ENCODE peak calls at places on chromosomes 12 and 14, in four cellular contexts. H is H1, K is IMR-90, G is mesendoderm. A is an unnamed sample.

GRCh38 chr12:6376079-6376941 is 947 bp upstream of the SCNN1A start:
- DNase-seq in H (peak), K (peak), G (peak), A (peak)

GRCh38 chr12:62484234-62484633 is 17.6 kb downstream of the MON2 start:
- DNase-seq in H (no peak), K (no peak), G (no peak), A (no peak)

GRCh38 chr14:29320261-29320660 is 553.7 kb downstream of the FOXG1 start:
- DNase-seq in H (no peak), K (peak), G (peak), A (no peak)

GRCh38 chr12:100823988-100824387 is 29.4 kb downstream of the ANO4 start:
- DNase-seq in H (no peak), K (peak), G (peak), A (no peak)

GRCh38 chr12:53577941-53578352 is 48.2 kb downstream of the ATF7 start:
- DNase-seq in H (no peak), K (no peak), G (no peak), A (no peak)

GRCh38 chr14:92553456-92553855 is 39.9 kb downstream of the RIN3 start:
- DNase-seq in H (no peak), K (peak), G (peak), A (no peak)

GRCh38 chr14:53006931-53007330 is 56.1 kb upstream of the FERMT2 start:
- DNase-seq in H (no peak), K (no peak), G (no peak), A (peak)

GRCh38 chr12:9347328-9348127 is 139.3 kb upstream of the PZP start:
- DNase-seq in H (no peak), K (peak), G (no peak), A (peak)

GRCh38 chr14:23411563-23412525 is 3.8 kb upstream of the MYH6 start:
- DNase-seq in H (no peak), K (no peak), G (no peak), A (no peak)

GRCh38 chr12:81863406-81863805 is 104.3 kb upstream of the PPFIA2 start:
- DNase-seq in H (no peak), K (no peak), G (peak), A (no peak)

GRCh38 chr12:92854344-92854743 is 74.8 kb downstream of the EEA1 start:
- DNase-seq in H (no peak), K (no peak), G (peak), A (no peak)

GRCh38 chr14:44035707-44036106 is 471.4 kb downstream of the FSCB start:
- DNase-seq in H (no peak), K (no peak), G (no peak), A (no peak)

GRCh38 chr14:55546212-55546874 is 33.7 kb upstream of the KTN1 start:
- DNase-seq in H (no peak), K (no peak), G (no peak), A (no peak)

GRCh38 chr14:45426685-45427282 is 173.8 kb upstream of the MIS18BP1 start:
- DNase-seq in H (no peak), K (peak), G (peak), A (peak)

GRCh38 chr14:75164809-75165208 is 11.6 kb downstream of the TMED10 start:
- DNase-seq in H (no peak), K (no peak), G (no peak), A (no peak)

GRCh38 chr12:80708535-80709328 is 1.3 kb downstream of the MYF6 start:
- DNase-seq in H (peak), K (no peak), G (peak), A (peak)

GRCh38 chr14:55610717-55611370 is 30.8 kb downstream of the KTN1 start:
- DNase-seq in H (peak), K (no peak), G (no peak), A (peak)

GRCh38 chr12:98656289-98657101 is 11.4 kb downstream of the APAF1 start:
- DNase-seq in H (no peak), K (no peak), G (no peak), A (no peak)

GRCh38 chr12:90015228-90015627 is 306.6 kb upstream of the ATP2B1 start:
- DNase-seq in H (no peak), K (peak), G (no peak), A (no peak)

GRCh38 chr14:24851837-24852236 is 198.1 kb downstream of the STXBP6 start:
- DNase-seq in H (no peak), K (peak), G (peak), A (no peak)

GRCh38 chr14:59707778-59708635 is 131.4 kb upstream of the CCDC175 start:
- DNase-seq in H (no peak), K (no peak), G (no peak), A (no peak)

GRCh38 chr12:96048392-96048969 is 13.1 kb upstream of the LTA4H start:
- DNase-seq in H (no peak), K (no peak), G (no peak), A (no peak)

GRCh38 chr12:123384994-123385376 is 1.1 kb downstream of the KMT5A start:
- DNase-seq in H (no peak), K (peak), G (peak), A (no peak)

GRCh38 chr14:38103542-38104225 is 104.0 kb upstream of the SSTR1 start:
- DNase-seq in H (no peak), K (no peak), G (no peak), A (no peak)

GRCh38 chr12:80293347-80293746 is 150.7 kb upstream of the PTPRQ start:
- DNase-seq in H (no peak), K (no peak), G (no peak), A (no peak)

GRCh38 chr12:11183009-11183408 is 3.7 kb downstream of the TAS2R42 start:
- DNase-seq in H (no peak), K (no peak), G (no peak), A (no peak)

GRCh38 chr12:115455268-115455681 is 771.3 kb upstream of the TBX3 start:
- DNase-seq in H (no peak), K (no peak), G (peak), A (no peak)

GRCh38 chr12:43238281-43238680 is 313.7 kb downstream of the ADAMTS20 start:
- DNase-seq in H (no peak), K (no peak), G (no peak), A (no peak)

GRCh38 chr12:32098112-32098511 is 8.5 kb upstream of the BICD1 start:
- DNase-seq in H (no peak), K (no peak), G (no peak), A (no peak)

GRCh38 chr12:94242871-94243270 is 94.5 kb downstream of the PLXNC1 start:
- DNase-seq in H (no peak), K (no peak), G (no peak), A (no peak)

GRCh38 chr12:94245984-94246383 is 97.6 kb downstream of the PLXNC1 start:
- DNase-seq in H (no peak), K (no peak), G (no peak), A (no peak)

GRCh38 chr12:94248582-94248981 is 100.2 kb downstream of the PLXNC1 start:
- DNase-seq in H (no peak), K (no peak), G (no peak), A (no peak)

GRCh38 chr12:94247256-94247655 is 98.9 kb downstream of the PLXNC1 start:
- DNase-seq in H (no peak), K (no peak), G (no peak), A (no peak)

DNA sequence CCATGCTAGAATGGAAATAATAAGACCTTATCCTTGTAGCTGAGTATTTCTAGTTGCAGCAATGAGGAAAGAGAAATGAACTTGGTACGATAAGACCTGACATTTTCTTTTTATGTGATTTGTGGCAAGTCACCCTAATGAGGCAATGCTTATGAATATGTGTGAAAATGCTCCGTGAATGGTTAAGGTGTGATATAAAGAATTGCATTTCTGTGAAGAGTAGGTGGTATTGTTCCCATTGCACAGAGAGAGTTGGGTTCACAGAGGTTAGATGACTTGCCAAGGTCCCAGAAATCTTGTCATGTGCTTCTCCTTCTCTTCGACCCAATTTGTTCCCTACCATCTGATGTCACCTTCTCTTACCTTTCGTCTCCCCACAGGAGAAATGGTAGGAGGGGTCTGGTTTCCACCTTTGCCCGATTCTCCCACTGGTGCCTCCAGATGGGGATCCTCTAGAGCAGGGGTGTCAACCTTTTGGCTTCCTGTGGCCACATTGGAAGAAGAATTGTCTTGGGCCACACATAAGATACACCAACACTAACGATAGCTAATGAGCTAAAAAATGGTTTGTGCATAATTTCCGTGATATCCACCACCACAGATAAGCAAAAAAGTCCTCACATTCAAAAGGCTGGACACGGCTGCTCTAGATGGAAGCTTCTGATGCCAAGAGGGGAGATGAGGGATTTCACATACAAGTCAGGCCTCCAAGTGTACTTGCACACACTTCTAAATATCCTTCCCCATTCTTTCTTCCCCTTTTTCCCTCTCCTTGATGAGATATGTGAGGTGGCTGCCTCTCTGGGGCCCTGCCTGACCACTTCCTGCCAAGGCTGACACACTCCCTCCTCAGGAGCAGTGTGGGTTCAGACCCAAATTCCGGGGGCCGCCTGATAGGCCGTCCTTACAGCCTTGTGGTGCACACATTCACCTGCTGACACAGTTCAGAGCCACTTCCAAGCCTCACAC is 96.1 kb downstream of the PLXNC1 start:
- DNase-seq in H (no peak), K (no peak), G (no peak), A (no peak)
- H3K56ac ChIP-seq in H (no peak), K (no peak), G (no peak), A (no peak)

GRCh38 chr12:76554411-76555225 is 5.0 kb downstream of the OSBPL8 start:
- DNase-seq in H (no peak), K (no peak), G (no peak), A (no peak)

GRCh38 chr12:76555797-76556196 is 3.8 kb downstream of the OSBPL8 start:
- DNase-seq in H (no peak), K (no peak), G (no peak), A (no peak)

GRCh38 chr12:76555226-76555767 is 4.3 kb downstream of the OSBPL8 start:
- DNase-seq in H (no peak), K (peak), G (no peak), A (no peak)

GRCh38 chr12:76558684-76559276 is 791 bp downstream of the OSBPL8 start:
- DNase-seq in H (no peak), K (peak), G (peak), A (peak)

GRCh38 chr12:76556373-76556772 is 3.2 kb downstream of the OSBPL8 start:
- DNase-seq in H (no peak), K (no peak), G (no peak), A (no peak)
- H3K56ac ChIP-seq in H (no peak), K (no peak), G (no peak), A (no peak)

GRCh38 chr14:94583557-94583956 is 2.3 kb downstream of the SERPINA5 start:
- DNase-seq in H (no peak), K (no peak), G (no peak), A (no peak)

GRCh38 chr14:94584591-94585280 is 3.5 kb downstream of the SERPINA5 start:
- DNase-seq in H (no peak), K (no peak), G (peak), A (no peak)

GRCh38 chr14:94582851-94583250 is 1.6 kb downstream of the SERPINA5 start:
- DNase-seq in H (no peak), K (no peak), G (no peak), A (no peak)

GRCh38 chr14:94588311-94588710 is 7.1 kb downstream of the SERPINA5 start:
- DNase-seq in H (no peak), K (no peak), G (no peak), A (no peak)

DNA sequence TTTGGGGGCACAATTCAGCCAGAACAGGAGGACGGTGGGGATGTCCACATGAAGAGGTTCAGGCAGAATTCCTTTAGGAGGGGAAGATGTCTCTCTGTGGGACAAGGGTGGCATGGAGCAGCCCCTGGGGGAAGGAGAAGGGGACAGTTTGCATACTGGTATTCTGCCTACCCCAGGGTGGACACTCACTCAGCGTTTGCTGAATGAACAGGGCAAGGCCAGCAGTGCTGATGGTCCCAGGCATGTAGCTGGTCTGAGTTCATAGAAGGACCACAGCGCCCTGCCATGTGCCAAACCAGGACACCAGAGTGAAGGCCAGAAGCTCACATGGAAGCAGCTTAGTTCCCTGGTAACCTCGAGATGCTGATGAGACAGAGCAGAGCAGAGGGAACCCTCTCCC is 5.4 kb downstream of the SERPINA5 start:
- DNase-seq in H (no peak), K (no peak), G (no peak), A (no peak)
- H3K56ac ChIP-seq in H (no peak), K (no peak), G (no peak), A (no peak)

GRCh38 chr12:111337371-111337770 is 31.5 kb downstream of the PHETA1 start:
- DNase-seq in H (no peak), K (no peak), G (no peak), A (no peak)
- H3K56ac ChIP-seq in H (no peak), K (no peak), G (no peak), A (no peak)

GRCh38 chr12:94815450-94815849 is 165.1 kb upstream of the TMCC3 start:
- DNase-seq in H (no peak), K (no peak), G (no peak), A (no peak)

GRCh38 chr12:94815958-94816357 is 165.6 kb upstream of the TMCC3 start:
- DNase-seq in H (peak), K (no peak), G (peak), A (peak)

GRCh38 chr12:94813314-94813713 is 163.0 kb upstream of the TMCC3 start:
- DNase-seq in H (no peak), K (no peak), G (no peak), A (no peak)

GRCh38 chr12:94818970-94819369 is 168.6 kb upstream of the TMCC3 start:
- DNase-seq in H (no peak), K (no peak), G (no peak), A (no peak)

DNA sequence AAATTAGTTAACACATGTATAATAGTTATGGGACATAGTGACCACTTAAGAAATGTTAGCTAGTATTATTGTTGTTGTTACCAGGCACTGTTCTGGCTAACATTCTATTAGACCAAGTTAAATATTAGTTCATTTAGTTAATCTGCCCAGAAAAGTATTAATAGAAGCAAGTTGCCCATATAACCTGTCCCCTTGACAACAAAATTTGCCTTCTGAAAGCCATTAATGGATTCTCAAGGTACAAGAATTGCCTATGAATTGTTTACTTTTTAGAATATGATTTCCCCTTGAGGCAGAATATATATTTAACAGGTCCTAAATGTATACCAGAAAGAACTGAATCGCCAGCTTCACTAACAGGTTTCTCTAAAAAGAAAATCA is 167.3 kb upstream of the TMCC3 start:
- DNase-seq in H (no peak), K (no peak), G (no peak), A (no peak)
- H3K56ac ChIP-seq in H (no peak), K (no peak), G (no peak), A (no peak)

GRCh38 chr12:88093573-88093972 is 48.3 kb downstream of the CEP290 start:
- DNase-seq in H (no peak), K (no peak), G (no peak), A (no peak)
- H3K56ac ChIP-seq in H (no peak), K (no peak), G (no peak), A (no peak)

GRCh38 chr14:106549064-106549463 is 1022.7 kb downstream of the TMEM121 start:
- DNase-seq in H (no peak), K (no peak), G (no peak), A (no peak)
- H3K56ac ChIP-seq in H (no peak), K (no peak), G (no peak), A (no peak)

GRCh38 chr14:96761066-96761465 is 36.1 kb upstream of the VRK1 start:
- DNase-seq in H (no peak), K (no peak), G (no peak), A (no peak)

GRCh38 chr14:96762650-96763049 is 34.5 kb upstream of the VRK1 start:
- DNase-seq in H (no peak), K (peak), G (peak), A (peak)

DNA sequence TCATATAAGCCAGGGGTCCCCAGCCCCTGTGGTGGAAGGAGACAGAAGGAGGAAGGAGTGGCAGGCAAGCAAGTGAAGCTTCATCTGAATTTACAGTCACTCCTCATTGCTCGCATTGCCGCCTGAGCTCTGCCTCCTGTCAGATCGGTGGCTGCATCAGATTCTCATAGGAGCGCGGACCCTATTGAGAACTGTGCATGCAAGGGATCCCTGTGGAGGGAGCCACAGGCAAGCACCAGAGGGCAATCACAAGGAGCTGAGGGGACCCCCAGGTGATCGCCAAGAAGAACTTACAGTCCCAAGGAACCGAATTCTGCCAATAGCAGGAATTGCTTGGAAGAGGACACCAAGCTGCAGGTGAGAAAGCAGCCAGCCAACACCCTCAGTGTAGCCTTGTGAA is 33.2 kb upstream of the VRK1 start:
- DNase-seq in H (no peak), K (no peak), G (no peak), A (no peak)
- H3K56ac ChIP-seq in H (no peak), K (no peak), G (no peak), A (no peak)

A was measured in H9.